ENCODE peak calls at places on chromosome 13, in five cellular contexts. Y, T, V, G and N are unnamed samples. For H3K4me1, the result is how much of the 10 kb centered on the place peaks cover.

GRCh38 chr13:26656919-26657318 is 99.4 kb downstream of the WASF3 start:
- DNase-seq in Y (no peak), V (no peak), G (no peak), T (no peak), N (no peak)

GRCh38 chr13:46621133-46621532 is 68.2 kb downstream of the LRCH1 start:
- DNase-seq in T (no peak), Y (no peak), G (no peak), V (no peak), N (no peak)

GRCh38 chr13:30299746-30300145 is 7.6 kb downstream of the KATNAL1 start:
- DNase-seq in V (no peak), G (no peak), T (no peak), Y (no peak), N (no peak)

GRCh38 chr13:72565893-72566292 is 161.5 kb downstream of the MZT1 start:
- DNase-seq in V (no peak), G (no peak), T (no peak), Y (no peak), N (no peak)

GRCh38 chr13:113041821-113042335 is 63.7 kb upstream of the F7 start:
- DNase-seq in T (peak), G (no peak), V (no peak), Y (no peak), N (no peak)

GRCh38 chr13:99984463-99985242 is 3.1 kb downstream of the ZIC2 start:
- DNase-seq in V (no peak), G (no peak), Y (no peak), T (no peak), N (no peak)

GRCh38 chr13:21481359-21481758 is 22.3 kb upstream of the ZDHHC20 start:
- DNase-seq in T (no peak), G (no peak), V (no peak), Y (no peak), N (no peak)

GRCh38 chr13:33452873-33453558 is 167.5 kb upstream of the STARD13 start:
- DNase-seq in V (no peak), Y (no peak), T (no peak), G (no peak), N (no peak)

GRCh38 chr13:62997696-62998095 is 1582.0 kb upstream of the PCDH20 start:
- DNase-seq in T (no peak), G (no peak), Y (no peak), V (no peak), N (no peak)

GRCh38 chr13:73167046-73167820 is 108.4 kb downstream of the KLF5 start:
- DNase-seq in Y (no peak), V (no peak), T (no peak), G (no peak), N (no peak)

GRCh38 chr13:30737511-30738342 is 2.4 kb downstream of the ALOX5AP start:
- DNase-seq in V (no peak), G (no peak), Y (no peak), T (no peak), N (no peak)

GRCh38 chr13:110965038-110965754 is 50.3 kb upstream of the ANKRD10 start:
- DNase-seq in V (no peak), T (no peak), G (no peak), Y (peak), N (no peak)

GRCh38 chr13:53405616-53406015 is 377.0 kb downstream of the OLFM4 start:
- DNase-seq in G (no peak), V (no peak), Y (no peak), T (no peak), N (peak)

GRCh38 chr13:86946734-86947133 is 724.4 kb upstream of the SLITRK5 start:
- DNase-seq in T (no peak), Y (no peak), V (no peak), G (no peak), N (no peak)

GRCh38 chr13:32901994-32902780 is 114.0 kb upstream of the KL start:
- DNase-seq in G (no peak), T (no peak), V (peak), Y (no peak), N (no peak)

GRCh38 chr13:25095862-25096453 is at the start of gene PABPC3:
- DNase-seq in V (no peak), Y (no peak), T (no peak), G (no peak), N (no peak)

GRCh38 chr13:48398450-48399095 is 14.3 kb downstream of the LPAR6 start:
- DNase-seq in T (no peak), V (no peak), Y (no peak), G (no peak), N (no peak)

GRCh38 chr13:22757530-22758120 is 423.2 kb upstream of the SGCG start:
- DNase-seq in Y (no peak), T (no peak), V (no peak), G (no peak), N (no peak)

GRCh38 chr13:55788548-55788947 is 1352.2 kb upstream of the PRR20A start:
- DNase-seq in V (no peak), Y (no peak), T (no peak), G (no peak), N (no peak)

GRCh38 chr13:36918246-36919060 is 1.6 kb downstream of the SMAD9 start:
- DNase-seq in T (no peak), V (peak), Y (no peak), G (no peak), N (no peak)

GRCh38 chr13:43905435-43906031 is 25.8 kb downstream of the LACC1 start:
- DNase-seq in V (peak), G (no peak), Y (peak), T (no peak), N (peak)

DNA sequence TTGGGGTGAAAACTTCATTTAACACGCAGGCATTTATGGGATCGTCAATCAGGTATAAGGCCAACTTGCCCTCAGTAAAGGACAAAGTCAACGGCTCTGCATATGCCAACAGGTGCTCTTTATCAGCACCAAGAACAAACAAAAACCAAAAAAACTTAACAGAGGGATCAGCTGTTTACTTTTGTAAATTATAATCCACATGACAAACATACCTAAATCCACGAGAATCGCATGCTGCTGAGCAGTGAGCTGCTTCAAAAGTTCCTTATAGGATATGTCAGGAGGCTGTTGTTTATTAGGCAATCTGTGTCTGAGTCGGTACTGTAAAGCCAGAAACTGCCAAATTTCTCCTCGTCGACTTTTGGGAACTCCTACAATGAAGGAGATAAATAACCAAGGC is 179.9 kb downstream of the TBC1D4 start:
- DNase-seq in T (no peak), G (no peak), V (no peak), Y (no peak), N (no peak)
- H3K4me1 ChIP-seq in T (under half), G (under half), V (under half), Y (under half), N (under half)

GRCh38 chr13:50079278-50080157 is 64.3 kb downstream of the KCNRG start:
- DNase-seq in G (no peak), V (no peak), Y (no peak), T (no peak), N (no peak)
- H3K4me3 ChIP-seq in G (peak), V (peak), Y (peak), T (peak), N (no peak)

DNA sequence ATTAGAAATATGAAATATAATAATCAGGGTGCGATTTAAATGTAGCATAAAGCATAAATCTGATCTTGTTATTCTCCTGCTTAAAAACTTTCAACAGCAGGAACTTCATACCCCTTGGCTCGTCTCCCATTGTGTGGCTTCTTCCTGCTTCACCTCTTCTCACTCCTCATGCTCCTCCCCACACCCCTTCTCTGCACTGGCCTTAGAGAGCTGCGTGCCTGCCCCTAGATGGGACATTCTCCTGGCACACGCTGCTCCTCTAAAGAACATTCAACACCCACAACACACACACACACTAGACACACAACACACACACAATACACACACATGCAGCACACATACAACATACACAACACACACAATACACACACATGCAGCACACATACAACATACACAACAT is 104.6 kb upstream of the RAP2A start:
- DNase-seq in G (no peak), T (no peak), V (no peak), Y (no peak), N (no peak)
- H3K4me1 ChIP-seq in G (under half), T (under half), V (half or more), Y (half or more), N (under half)

DNA sequence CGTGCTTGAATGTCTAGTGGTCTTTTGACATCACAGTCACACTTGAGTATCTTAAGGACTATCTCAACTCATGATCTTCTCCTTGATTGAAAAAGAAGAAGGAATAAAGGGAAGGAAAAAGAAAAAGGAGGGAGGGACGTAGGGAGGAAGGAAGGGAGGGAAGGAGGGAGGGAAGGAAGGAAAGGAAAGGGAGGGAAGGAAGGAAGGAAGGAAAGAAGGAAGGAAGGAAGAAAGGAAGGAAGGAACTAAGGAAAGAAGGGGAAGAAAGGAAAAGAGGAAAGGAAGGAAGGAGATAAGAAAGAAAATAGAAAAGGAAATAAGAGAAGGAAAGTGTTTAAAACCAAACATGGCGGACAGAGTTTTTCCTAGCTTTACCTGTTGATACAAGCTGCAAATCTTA is 64.7 kb downstream of the RNASEH2B start:
- DNase-seq in Y (no peak), T (no peak), G (no peak), V (no peak), N (no peak)
- H3K4me3 ChIP-seq in Y (no peak), T (no peak), G (no peak), V (no peak), N (no peak)